ENCODE peak calls at places on chromosomes 13 and 19, in ten cellular contexts. X, O, A, F, P, D, Y, V, I and C are unnamed samples. For H3K4me1, the result is how much of the 10 kb centered on the place peaks cover.

GRCh38 chr19:6210091-6210490 is 69.7 kb downstream of the MLLT1 start:
- DNase-seq in Y (no peak), P (no peak), V (no peak), I (no peak), D (peak), O (no peak), F (no peak), X (no peak), A (no peak), C (no peak)

GRCh38 chr13:40968416-40969000 is 50.6 kb downstream of the ELF1 start:
- DNase-seq in X (no peak), P (no peak), I (no peak), V (no peak), F (no peak), Y (no peak), D (no peak), O (no peak), A (no peak), C (no peak)

GRCh38 chr19:29583196-29584006 is 22.7 kb upstream of the POP4 start:
- DNase-seq in I (no peak), O (no peak), F (no peak), Y (peak), P (no peak), V (no peak), X (no peak), A (no peak), D (no peak), C (no peak)

GRCh38 chr13:47598340-47598911 is 402.6 kb downstream of the SUCLA2 start:
- DNase-seq in Y (peak), O (no peak), I (no peak), D (no peak), A (no peak), V (no peak), X (no peak), P (no peak), F (no peak), C (no peak)

GRCh38 chr19:52603558-52604207 is 33.6 kb downstream of the ZNF701 start:
- DNase-seq in O (no peak), I (no peak), V (no peak), P (no peak), Y (peak), A (no peak), F (no peak), X (no peak), D (peak), C (no peak)

GRCh38 chr13:72774019-72774418 is 7.7 kb downstream of the DIS3 start:
- DNase-seq in V (no peak), P (no peak), Y (peak), F (no peak), D (no peak), I (no peak), X (no peak), O (no peak), A (no peak), C (no peak)

GRCh38 chr19:52991484-52991883 is 22.2 kb upstream of the ERVV-1 start:
- DNase-seq in X (no peak), I (no peak), D (no peak), V (no peak), O (no peak), P (no peak), Y (peak), A (no peak), F (no peak), C (no peak)

GRCh38 chr13:23986619-23987018 is 89.3 kb upstream of the C1QTNF9B start:
- DNase-seq in F (no peak), Y (peak), I (no peak), O (no peak), D (no peak), A (no peak), P (no peak), V (no peak), X (no peak), C (no peak)

GRCh38 chr13:47420012-47420411 is 523.2 kb upstream of the HTR2A start:
- DNase-seq in A (no peak), P (no peak), D (no peak), F (no peak), X (no peak), O (no peak), I (no peak), Y (no peak), V (no peak), C (no peak)

GRCh38 chr13:107210216-107211010 is 642.5 kb upstream of the ARGLU1 start:
- DNase-seq in O (no peak), I (no peak), A (no peak), D (no peak), P (no peak), Y (peak), F (no peak), V (no peak), X (no peak), C (no peak)

GRCh38 chr19:18291590-18292459 is 10.4 kb upstream of the JUND start:
- DNase-seq in A (peak), V (peak), X (no peak), I (peak), P (peak), F (peak), O (no peak), Y (peak), D (peak), C (peak)

GRCh38 chr19:56596676-56597075 is 1.6 kb downstream of the ZNF71 start:
- DNase-seq in V (no peak), X (no peak), Y (no peak), I (no peak), A (no peak), D (no peak), P (no peak), O (no peak), F (no peak), C (no peak)

GRCh38 chr13:33642374-33643065 is 175.4 kb upstream of the RFC3 start:
- DNase-seq in P (no peak), I (no peak), A (no peak), V (peak), F (no peak), O (no peak), Y (peak), D (no peak), X (no peak), C (peak)

GRCh38 chr13:51772781-51773180 is 31.2 kb downstream of the DHRS12 start:
- DNase-seq in I (no peak), D (no peak), A (no peak), F (no peak), O (no peak), X (no peak), P (no peak), V (no peak), Y (no peak), C (no peak)

GRCh38 chr13:112455476-112456059 is 79.4 kb downstream of the SPACA7 start:
- DNase-seq in Y (no peak), P (no peak), I (no peak), V (no peak), X (no peak), O (no peak), F (no peak), D (peak), A (no peak), C (no peak)

GRCh38 chr13:84686458-84686857 is 804.2 kb upstream of the SLITRK1 start:
- DNase-seq in F (no peak), O (no peak), I (no peak), D (no peak), V (no peak), Y (no peak), X (no peak), A (no peak), P (no peak), C (no peak)

GRCh38 chr19:48695743-48696352 is at the start of gene FUT2:
- DNase-seq in P (no peak), V (no peak), X (no peak), A (no peak), F (no peak), D (no peak), Y (no peak), O (no peak), I (no peak), C (no peak)

GRCh38 chr13:75636339-75637095 is 387 bp downstream of the LMO7 start:
- DNase-seq in X (no peak), F (peak), D (peak), A (peak), V (peak), O (peak), P (peak), Y (peak), I (peak), C (peak)

GRCh38 chr19:34972163-34972705 is 8.2 kb upstream of the ZNF792 start:
- DNase-seq in O (no peak), P (no peak), A (no peak), X (no peak), F (no peak), Y (no peak), I (no peak), D (no peak), V (no peak), C (no peak)

GRCh38 chr19:5131866-5132561 is 163.1 kb downstream of the KDM4B start:
- DNase-seq in D (no peak), A (no peak), X (no peak), V (no peak), Y (peak), F (peak), P (no peak), O (no peak), I (no peak), C (no peak)

GRCh38 chr13:106063591-106064308 is 471.7 kb downstream of the EFNB2 start:
- DNase-seq in Y (peak), P (no peak), A (no peak), V (no peak), F (no peak), D (no peak), O (no peak), I (no peak), X (no peak), C (no peak)

GRCh38 chr19:8304841-8305621 is 3.1 kb downstream of the CD320 start:
- DNase-seq in P (peak), Y (no peak), I (peak), D (peak), F (no peak), V (no peak), X (peak), A (no peak), O (no peak), C (peak)

GRCh38 chr13:113299951-113300350 is 2.9 kb downstream of the LAMP1 start:
- DNase-seq in I (peak), D (no peak), A (no peak), O (no peak), Y (no peak), V (no peak), X (no peak), P (no peak), F (no peak), C (no peak)

GRCh38 chr13:20843177-20843576 is 59.4 kb downstream of the XPO4 start:
- DNase-seq in P (no peak), I (no peak), X (no peak), F (no peak), D (no peak), A (no peak), O (no peak), Y (peak), V (no peak), C (no peak)

GRCh38 chr19:38647966-38648788 is 728 bp downstream of the ACTN4 start:
- DNase-seq in O (no peak), I (no peak), P (no peak), D (no peak), F (no peak), Y (no peak), V (no peak), X (no peak), A (no peak), C (no peak)

GRCh38 chr19:38650180-38650775 is 2.8 kb downstream of the ACTN4 start:
- DNase-seq in P (no peak), D (no peak), O (no peak), I (peak), V (no peak), F (no peak), Y (no peak), X (no peak), A (no peak), C (no peak)

GRCh38 chr19:38649305-38650179 is 2.1 kb downstream of the ACTN4 start:
- DNase-seq in X (no peak), D (peak), O (no peak), A (no peak), P (no peak), F (no peak), V (no peak), I (peak), Y (no peak), C (peak)

GRCh38 chr19:38647368-38647965 is at the start of gene ACTN4:
- DNase-seq in O (peak), F (peak), X (peak), I (peak), D (peak), A (peak), P (peak), Y (peak), V (peak), C (peak)

GRCh38 chr19:38648789-38649304 is 1.4 kb downstream of the ACTN4 start:
- DNase-seq in D (no peak), F (no peak), V (no peak), A (no peak), P (no peak), I (peak), O (no peak), Y (no peak), X (no peak), C (no peak)
- H3K4me1 ChIP-seq in D (under half), F (under half), V (half or more), A (under half), P (under half), I (under half), O (under half), Y (under half), X (half or more), C (under half)

GRCh38 chr13:37105251-37105714 is at the start of gene CSNK1A1L:
- DNase-seq in D (no peak), F (no peak), X (no peak), Y (no peak), P (no peak), V (no peak), I (peak), O (no peak), A (no peak), C (no peak)
- H3K4me1 ChIP-seq in D (under half), F (under half), X (under half), Y (under half), P (under half), V (under half), I (under half), O (under half), A (under half), C (under half)

DNA sequence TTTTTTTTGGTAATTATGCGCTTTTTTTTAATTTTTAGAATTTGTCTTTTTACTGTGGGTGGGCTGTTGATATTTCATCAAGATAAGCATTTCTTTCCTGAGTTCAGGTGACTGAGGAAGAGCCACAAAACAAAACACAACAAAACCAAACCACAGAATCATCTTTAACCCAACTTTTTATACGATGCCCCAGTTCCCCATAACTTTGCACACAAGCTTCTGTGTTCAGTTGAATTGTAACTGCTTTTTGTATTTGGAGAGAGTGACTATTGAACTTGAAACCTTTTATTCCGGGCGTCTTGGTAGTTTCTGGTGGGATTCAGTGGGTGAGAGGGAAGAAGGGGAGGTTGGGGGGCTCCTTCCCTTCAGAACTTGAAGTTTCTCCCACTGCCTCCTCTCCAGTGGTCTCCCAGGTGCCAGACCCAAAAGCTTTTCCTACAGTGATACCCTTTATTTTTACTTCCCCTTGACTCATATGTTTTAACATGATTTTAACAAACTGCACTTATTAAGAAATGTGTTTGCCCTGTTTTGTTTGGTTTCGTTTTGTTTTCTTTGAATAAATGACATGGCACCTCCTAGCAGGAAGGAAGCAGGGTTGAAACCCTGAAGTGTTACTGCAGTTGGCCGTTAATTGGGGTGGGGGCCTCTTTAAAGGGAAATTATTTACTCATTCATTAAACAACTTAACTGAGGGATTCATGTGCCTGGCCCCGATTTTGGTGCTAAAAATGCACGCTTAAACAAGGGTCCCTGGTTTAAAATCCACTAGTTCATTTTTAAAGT is 2.7 kb upstream of the CCDC97 start:
- DNase-seq in O (no peak), X (no peak), A (peak), Y (no peak), P (no peak), D (no peak), I (no peak), F (peak), V (no peak), C (no peak)
- H3K4me1 ChIP-seq in O (under half), X (under half), A (half or more), Y (under half), P (under half), D (under half), I (under half), F (half or more), V (half or more), C (under half)

DNA sequence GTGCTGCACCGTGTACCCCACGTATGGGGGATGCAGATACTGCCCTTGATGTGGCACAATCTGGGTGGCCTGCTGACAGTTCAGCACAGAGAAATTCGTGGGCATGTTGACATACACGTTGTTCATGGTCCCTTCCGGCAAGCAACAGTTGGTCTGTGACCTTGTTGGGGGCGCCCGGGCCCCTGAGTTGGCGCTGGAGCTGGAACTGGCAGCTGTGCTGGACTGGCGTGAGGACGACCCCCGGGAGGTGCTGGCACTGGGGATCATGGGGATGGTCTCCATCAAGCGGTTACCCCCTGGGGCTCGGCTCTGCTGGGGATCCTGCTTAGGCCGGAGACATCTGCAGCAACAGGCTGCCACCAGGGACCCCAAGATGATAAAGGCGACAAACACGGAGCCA is 5.2 kb downstream of the SHISA2 start:
- DNase-seq in V (no peak), A (no peak), D (no peak), X (no peak), I (no peak), F (no peak), O (no peak), P (no peak), Y (no peak), C (no peak)
- H3K4me1 ChIP-seq in V (under half), A (under half), D (under half), X (under half), I (under half), F (under half), O (under half), P (under half), Y (under half), C (under half)

GRCh38 chr13:44757671-44758070 is 181.5 kb upstream of the TSC22D1 start:
- DNase-seq in F (no peak), O (no peak), D (no peak), Y (no peak), I (no peak), A (no peak), X (no peak), P (no peak), V (no peak), C (no peak)

GRCh38 chr13:44760434-44760833 is 184.3 kb upstream of the TSC22D1 start:
- DNase-seq in D (no peak), P (no peak), O (no peak), Y (no peak), X (no peak), I (no peak), A (no peak), V (no peak), F (no peak), C (no peak)

GRCh38 chr13:44758595-44759221 is 182.6 kb upstream of the TSC22D1 start:
- DNase-seq in D (no peak), X (no peak), Y (peak), I (no peak), P (no peak), F (no peak), A (no peak), O (no peak), V (no peak), C (no peak)

GRCh38 chr13:44759723-44760360 is 183.7 kb upstream of the TSC22D1 start:
- DNase-seq in X (no peak), V (peak), O (no peak), F (no peak), A (no peak), I (no peak), D (peak), Y (peak), P (no peak), C (no peak)

GRCh38 chr13:44759222-44759721 is 183.1 kb upstream of the TSC22D1 start:
- DNase-seq in P (no peak), X (no peak), I (no peak), F (no peak), V (no peak), Y (peak), A (no peak), O (no peak), D (no peak), C (no peak)
- H3K4me1 ChIP-seq in P (under half), X (under half), I (under half), F (under half), V (under half), Y (under half), A (under half), O (under half), D (under half), C (under half)

GRCh38 chr19:17242431-17243208 is 3.1 kb downstream of the NR2F6 start:
- DNase-seq in A (no peak), V (no peak), I (no peak), F (no peak), Y (no peak), D (no peak), X (no peak), O (no peak), P (no peak), C (no peak)
- H3K4me1 ChIP-seq in A (under half), V (half or more), I (under half), F (under half), Y (under half), D (under half), X (under half), O (under half), P (under half), C (under half)

GRCh38 chr13:30859326-30859725 is 46.7 kb upstream of the MEDAG start:
- DNase-seq in V (no peak), F (no peak), P (no peak), D (no peak), Y (no peak), A (no peak), X (no peak), O (no peak), I (no peak), C (no peak)

GRCh38 chr13:30857636-30858035 is 48.4 kb upstream of the MEDAG start:
- DNase-seq in Y (peak), A (no peak), V (no peak), X (no peak), D (no peak), O (no peak), I (no peak), F (no peak), P (no peak), C (no peak)

GRCh38 chr13:30857018-30857417 is 49.1 kb upstream of the MEDAG start:
- DNase-seq in Y (no peak), P (no peak), O (no peak), I (no peak), F (no peak), V (no peak), A (no peak), D (no peak), X (no peak), C (no peak)

GRCh38 chr13:30855569-30855968 is 50.5 kb upstream of the MEDAG start:
- DNase-seq in D (no peak), V (no peak), F (no peak), A (no peak), I (no peak), X (no peak), O (no peak), Y (no peak), P (no peak), C (no peak)

DNA sequence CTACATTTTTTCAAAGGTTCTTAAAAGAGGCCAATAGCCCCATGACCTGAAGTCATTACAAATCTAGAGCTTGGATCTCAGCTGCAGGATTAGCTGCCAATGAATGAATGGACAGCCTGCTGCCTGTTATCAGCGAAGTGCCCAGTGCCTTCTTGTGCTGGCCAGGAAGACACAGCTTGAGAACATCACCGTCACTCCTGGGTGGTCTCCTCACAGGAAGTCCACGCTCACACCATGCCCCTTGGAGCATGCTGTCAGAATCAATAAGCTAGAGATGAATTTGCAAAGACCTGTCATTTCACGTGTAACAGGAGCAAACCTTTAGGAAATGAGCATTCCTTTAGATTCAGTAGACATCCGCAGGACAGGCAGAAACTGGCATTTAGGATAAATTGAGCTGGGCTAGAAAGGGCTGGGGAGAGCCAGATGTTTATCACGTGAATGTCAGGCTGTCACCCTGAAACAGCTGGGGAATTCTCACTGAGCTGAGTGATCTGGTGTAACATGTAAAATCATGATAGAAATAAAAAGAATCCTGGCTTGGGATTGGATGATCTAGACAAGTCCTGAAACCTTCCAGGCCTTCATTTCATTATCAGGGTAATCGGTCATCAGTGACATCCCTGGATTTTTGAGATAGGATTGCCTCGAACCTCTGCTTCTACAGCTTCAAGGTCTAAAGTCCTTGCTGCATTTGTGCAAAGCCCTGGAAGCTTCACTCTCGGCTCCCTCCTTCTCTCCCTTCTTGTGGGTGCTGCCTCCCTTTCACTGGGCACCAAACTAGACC is 49.9 kb upstream of the MEDAG start:
- DNase-seq in X (no peak), O (no peak), V (no peak), I (no peak), D (no peak), Y (no peak), A (no peak), P (peak), F (no peak), C (no peak)
- H3K4me1 ChIP-seq in X (under half), O (under half), V (under half), I (under half), D (under half), Y (under half), A (under half), P (under half), F (under half), C (under half)

GRCh38 chr13:99227909-99228688 is 27.4 kb downstream of the UBAC2 start:
- DNase-seq in X (no peak), P (no peak), O (no peak), Y (no peak), A (no peak), D (no peak), F (no peak), V (no peak), I (no peak), C (no peak)
- H3K4me1 ChIP-seq in X (under half), P (under half), O (under half), Y (under half), A (half or more), D (under half), F (half or more), V (half or more), I (under half), C (under half)